ENCODE peak calls at places on chromosomes 4 and X, in ten cellular contexts. Z, O, C, X, W, U, R, P, G and D are unnamed samples.

GRCh38 chr4:156998500-156999174 is 27.0 kb upstream of the PDGFC start:
- DNase-seq in Z (no peak), O (no peak), C (no peak), X (no peak), W (no peak), U (no peak), R (no peak), P (no peak), G (no peak), D (no peak)

GRCh38 chrX:19179389-19179788 is 57.1 kb upstream of the ADGRG2 start:
- DNase-seq in Z (no peak), O (no peak), C (no peak), X (no peak), W (peak; percentile 16), U (no peak), R (no peak), P (no peak), G (no peak), D (no peak)

GRCh38 chr4:28709821-28710330 is 1849.2 kb downstream of the STIM2 start:
- DNase-seq in Z (no peak), O (no peak), C (no peak), X (no peak), W (peak; percentile 42), U (peak; percentile 3), R (no peak), P (no peak), G (no peak), D (no peak)

GRCh38 chr4:8703857-8704495 is 111.4 kb downstream of the CPZ start:
- DNase-seq in Z (no peak), O (no peak), C (no peak), X (no peak), W (no peak), U (no peak), R (no peak), P (no peak), G (peak; percentile 54), D (no peak)

GRCh38 chr4:149264093-149264733 is 551.4 kb downstream of the IQCM start:
- DNase-seq in Z (peak; percentile 5), O (peak; percentile 53), C (no peak), X (no peak), W (peak; percentile 74), U (peak; percentile 67), R (peak; percentile 21), P (peak; percentile 22), G (no peak), D (no peak)

GRCh38 chr4:76909711-76910110 is 11.8 kb upstream of the SOWAHB start:
- DNase-seq in Z (no peak), O (no peak), C (no peak), X (no peak), W (no peak), U (no peak), R (no peak), P (no peak), G (no peak), D (no peak)

GRCh38 chr4:1569461-1570151 is 114.5 kb downstream of the FAM53A start:
- DNase-seq in Z (no peak), O (no peak), C (peak; percentile 29), X (no peak), W (no peak), U (no peak), R (no peak), P (no peak), G (peak; percentile 57), D (no peak)

GRCh38 chrX:152904151-152905080 is 6.5 kb downstream of the ZNF185 start:
- DNase-seq in Z (peak; percentile 68), O (peak; percentile 23), C (peak; percentile 77), X (no peak), W (peak; percentile 46), U (peak; percentile 57), R (peak; percentile 13), P (peak; percentile 19), G (peak; percentile 63), D (peak; percentile 26)

GRCh38 chr4:185786422-185786821 is 25.6 kb downstream of the SORBS2 start:
- DNase-seq in Z (no peak), O (no peak), C (no peak), X (no peak), W (no peak), U (no peak), R (no peak), P (no peak), G (no peak), D (no peak)

GRCh38 chr4:185781555-185782215 is 30.3 kb downstream of the SORBS2 start:
- DNase-seq in Z (no peak), O (no peak), C (no peak), X (no peak), W (no peak), U (no peak), R (no peak), P (no peak), G (no peak), D (no peak)

GRCh38 chr4:185780472-185780871 is 31.5 kb downstream of the SORBS2 start:
- DNase-seq in Z (no peak), O (no peak), C (no peak), X (no peak), W (no peak), U (no peak), R (no peak), P (no peak), G (no peak), D (no peak)

GRCh38 chr4:185782523-185782922 is 29.5 kb downstream of the SORBS2 start:
- DNase-seq in Z (peak; percentile 27), O (no peak), C (no peak), X (no peak), W (peak; percentile 17), U (peak; percentile 45), R (no peak), P (no peak), G (no peak), D (no peak)

DNA sequence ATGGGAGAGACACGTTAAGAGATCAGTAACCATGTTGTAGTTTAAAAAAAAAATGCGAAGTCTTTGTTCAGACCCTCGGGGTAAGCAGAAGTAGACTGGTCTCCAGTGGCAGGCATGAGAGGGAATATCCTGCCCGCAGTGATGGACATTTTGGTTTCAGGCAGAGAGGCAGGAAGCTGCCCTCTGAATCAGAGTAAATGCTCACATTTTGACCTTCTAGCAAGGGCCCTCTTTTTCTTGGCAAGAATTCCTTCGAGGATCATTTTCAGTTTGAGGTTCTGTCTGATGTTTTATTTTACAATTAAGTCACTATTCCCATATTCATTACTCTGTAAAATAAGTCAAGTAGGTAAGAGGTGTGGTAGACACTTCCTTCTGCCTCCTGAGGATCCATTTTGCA is 28.4 kb downstream of the SORBS2 start:
- DNase-seq in Z (no peak), O (no peak), C (no peak), X (no peak), W (no peak), U (no peak), R (no peak), P (no peak), G (no peak), D (no peak)
- H3K4me3 ChIP-seq in Z (no peak overlapping the region), O (no peak overlapping the region), C (no peak overlapping the region), X (no peak overlapping the region), W (no peak overlapping the region), U (no peak overlapping the region), R (no peak overlapping the region), P (no peak overlapping the region), G (no peak overlapping the region), D (no peak overlapping the region)

GRCh38 chr4:139267301-139267700 is 12.7 kb downstream of the MGARP start:
- DNase-seq in Z (no peak), O (no peak), C (no peak), X (no peak), W (no peak), U (no peak), R (no peak), P (no peak), G (no peak), D (no peak)

GRCh38 chr4:139265654-139266053 is 14.4 kb downstream of the MGARP start:
- DNase-seq in Z (no peak), O (no peak), C (no peak), X (no peak), W (no peak), U (no peak), R (no peak), P (no peak), G (no peak), D (no peak)

GRCh38 chr4:139266208-139266582 is 13.8 kb downstream of the MGARP start:
- DNase-seq in Z (no peak), O (no peak), C (no peak), X (no peak), W (no peak), U (no peak), R (no peak), P (no peak), G (no peak), D (no peak)

DNA sequence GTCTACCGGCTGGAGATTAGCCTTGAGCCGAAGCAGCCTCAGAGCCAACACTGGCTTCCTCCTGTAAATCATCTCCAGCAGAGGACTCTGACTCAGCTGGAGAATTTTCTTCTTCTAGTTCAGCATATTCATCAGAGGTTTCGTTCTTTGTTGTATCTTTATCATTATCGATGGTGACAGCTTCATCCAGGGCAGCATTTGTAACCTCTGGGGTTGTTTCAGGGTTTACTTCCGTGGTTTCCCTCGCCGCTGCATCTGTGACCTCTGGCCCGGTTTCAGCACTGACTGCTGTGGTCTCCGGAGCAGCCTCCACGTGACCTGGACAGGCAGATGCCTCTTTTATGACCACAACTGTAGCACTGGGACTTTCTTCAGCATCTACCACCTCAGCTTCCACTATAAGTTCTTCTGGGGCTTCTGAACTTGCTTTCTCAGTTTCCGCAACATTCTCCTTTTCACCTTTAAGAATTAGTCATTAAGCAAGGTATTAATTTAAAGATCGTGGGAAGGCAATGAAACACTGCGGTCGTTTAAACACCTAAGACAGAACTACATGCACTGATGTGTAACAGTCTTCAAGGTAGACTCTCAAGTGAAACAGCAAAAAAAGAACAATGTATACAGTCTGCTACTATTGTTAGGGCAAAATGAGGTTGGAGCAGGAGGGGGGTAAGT is 13.3 kb downstream of the MGARP start:
- DNase-seq in Z (peak; percentile 74), O (peak; percentile 98), C (peak; percentile 88), X (peak; percentile 51), W (peak; percentile 77), U (peak; percentile 71), R (peak; percentile 40), P (peak; percentile 68), G (peak; percentile 84), D (peak; percentile 44)
- H3K4me3 ChIP-seq in Z (peak overlapping the region; percentile 25), O (no peak overlapping the region), C (peak overlapping the region; percentile 58), X (no peak overlapping the region), W (peak overlapping the region; percentile 2), U (no peak overlapping the region), R (peak overlapping the region; percentile 18), P (peak overlapping the region; percentile 41), G (peak overlapping the region; percentile 42), D (peak overlapping the region; percentile 36)

GRCh38 chr4:5143940-5144339 is 92.7 kb downstream of the STK32B start:
- DNase-seq in Z (no peak), O (no peak), C (no peak), X (no peak), W (no peak), U (peak; percentile 21), R (no peak), P (no peak), G (no peak), D (no peak)

GRCh38 chr4:5142726-5143125 is 91.4 kb downstream of the STK32B start:
- DNase-seq in Z (peak; percentile 3), O (peak; percentile 23), C (peak; percentile 46), X (no peak), W (peak; percentile 58), U (peak; percentile 70), R (no peak), P (no peak), G (no peak), D (peak; percentile 45)

GRCh38 chr4:5143306-5143861 is 92.1 kb downstream of the STK32B start:
- DNase-seq in Z (no peak), O (no peak), C (no peak), X (no peak), W (no peak), U (no peak), R (no peak), P (no peak), G (no peak), D (no peak)

GRCh38 chr4:5144384-5144783 is 93.1 kb downstream of the STK32B start:
- DNase-seq in Z (no peak), O (no peak), C (no peak), X (no peak), W (no peak), U (no peak), R (no peak), P (no peak), G (no peak), D (no peak)

GRCh38 chr4:5141802-5142201 is 90.5 kb downstream of the STK32B start:
- DNase-seq in Z (no peak), O (no peak), C (no peak), X (no peak), W (no peak), U (no peak), R (no peak), P (no peak), G (no peak), D (no peak)
- H3K4me3 ChIP-seq in Z (no peak overlapping the region), O (no peak overlapping the region), C (no peak overlapping the region), X (no peak overlapping the region), W (no peak overlapping the region), U (no peak overlapping the region), R (no peak overlapping the region), P (no peak overlapping the region), G (no peak overlapping the region), D (no peak overlapping the region)

GRCh38 chr4:88275949-88276515 is 8.3 kb downstream of the PPM1K start:
- DNase-seq in Z (no peak), O (no peak), C (no peak), X (no peak), W (no peak), U (no peak), R (no peak), P (no peak), G (no peak), D (no peak)
- H3K4me3 ChIP-seq in Z (no peak overlapping the region), O (no peak overlapping the region), C (no peak overlapping the region), X (no peak overlapping the region), W (no peak overlapping the region), U (no peak overlapping the region), R (no peak overlapping the region), P (no peak overlapping the region), G (no peak overlapping the region), D (no peak overlapping the region)